ENCODE peak calls at places on chromosomes 5 and 9, in five cellular contexts. One of them, this sample, is unnamed. For H3K4me1, the result is how much of the 10 kb centered on the place peaks cover.

GRCh38 chr9:136014928-136015633 is 53.9 kb upstream of the UBAC1 start:
- DNase-seq in IMR-90: no peak
- DNase-seq in adrenal gland: no peak
- DNase-seq in A549: no peak
- DNase-seq in sigmoid colon: peak
- DNase-seq in this sample: no peak

GRCh38 chr9:81592890-81593271 is 96.5 kb downstream of the TLE1 start:
- DNase-seq in sigmoid colon: peak
- DNase-seq in adrenal gland: peak
- DNase-seq in A549: no peak
- DNase-seq in IMR-90: no peak
- DNase-seq in this sample: no peak

GRCh38 chr5:138981131-138981530 is 106.0 kb upstream of the LRRTM2 start:
- DNase-seq in IMR-90: peak
- DNase-seq in A549: no peak
- DNase-seq in sigmoid colon: no peak
- DNase-seq in adrenal gland: no peak
- DNase-seq in this sample: peak

GRCh38 chr5:1262381-1262780 is 32.5 kb downstream of the TERT start:
- DNase-seq in IMR-90: peak
- DNase-seq in adrenal gland: no peak
- DNase-seq in A549: no peak
- DNase-seq in sigmoid colon: no peak
- DNase-seq in this sample: no peak

GRCh38 chr5:33583332-33583731 is 142.6 kb downstream of the TARS1 start:
- DNase-seq in adrenal gland: no peak
- DNase-seq in sigmoid colon: no peak
- DNase-seq in A549: no peak
- DNase-seq in IMR-90: no peak
- DNase-seq in this sample: no peak

GRCh38 chr9:79395691-79396558 is 175.8 kb upstream of the TLE4 start:
- DNase-seq in adrenal gland: no peak
- DNase-seq in A549: no peak
- DNase-seq in sigmoid colon: no peak
- DNase-seq in IMR-90: no peak
- DNase-seq in this sample: no peak

GRCh38 chr9:122827759-122828090 is 663 bp downstream of the PDCL start:
- DNase-seq in A549: peak
- DNase-seq in IMR-90: peak
- DNase-seq in sigmoid colon: no peak
- DNase-seq in adrenal gland: no peak
- DNase-seq in this sample: peak

GRCh38 chr5:77170196-77170595 is 40.3 kb upstream of the PDE8B start:
- DNase-seq in A549: no peak
- DNase-seq in sigmoid colon: no peak
- DNase-seq in adrenal gland: no peak
- DNase-seq in IMR-90: no peak
- DNase-seq in this sample: no peak

GRCh38 chr5:116524966-116525365 is 49.7 kb downstream of the SEMA6A start:
- DNase-seq in adrenal gland: no peak
- DNase-seq in IMR-90: no peak
- DNase-seq in sigmoid colon: no peak
- DNase-seq in A549: no peak
- DNase-seq in this sample: no peak

GRCh38 chr9:128550770-128551651 is 1.4 kb upstream of the SPTAN1 start:
- DNase-seq in A549: no peak
- DNase-seq in adrenal gland: no peak
- DNase-seq in IMR-90: peak
- DNase-seq in sigmoid colon: peak
- DNase-seq in this sample: no peak

GRCh38 chr5:90475436-90475980 is 844 bp downstream of the POLR3G start:
- DNase-seq in IMR-90: no peak
- DNase-seq in sigmoid colon: no peak
- DNase-seq in A549: no peak
- DNase-seq in adrenal gland: no peak
- DNase-seq in this sample: no peak

GRCh38 chr5:83503662-83504061 is 32.1 kb downstream of the VCAN start:
- DNase-seq in adrenal gland: no peak
- DNase-seq in sigmoid colon: no peak
- DNase-seq in IMR-90: peak
- DNase-seq in A549: no peak
- DNase-seq in this sample: peak

GRCh38 chr9:110650991-110651411 is 17.6 kb upstream of the MUSK start:
- DNase-seq in sigmoid colon: no peak
- DNase-seq in IMR-90: peak
- DNase-seq in adrenal gland: no peak
- DNase-seq in A549: no peak
- DNase-seq in this sample: no peak

GRCh38 chr9:127149010-127149409 is 26.6 kb upstream of the ANGPTL2 start:
- DNase-seq in sigmoid colon: peak
- DNase-seq in A549: no peak
- DNase-seq in adrenal gland: peak
- DNase-seq in IMR-90: no peak
- DNase-seq in this sample: no peak

GRCh38 chr5:123496892-123497291 is 15.1 kb upstream of the CSNK1G3 start:
- DNase-seq in adrenal gland: no peak
- DNase-seq in sigmoid colon: no peak
- DNase-seq in A549: no peak
- DNase-seq in IMR-90: peak
- DNase-seq in this sample: no peak

GRCh38 chr5:133113331-133114061 is 61.7 kb downstream of the HSPA4 start:
- DNase-seq in IMR-90: peak
- DNase-seq in A549: no peak
- DNase-seq in adrenal gland: no peak
- DNase-seq in sigmoid colon: no peak
- DNase-seq in this sample: peak

GRCh38 chr5:1436036-1436435 is 9.2 kb downstream of the SLC6A3 start:
- DNase-seq in adrenal gland: no peak
- DNase-seq in sigmoid colon: no peak
- DNase-seq in A549: no peak
- DNase-seq in IMR-90: no peak
- DNase-seq in this sample: no peak

GRCh38 chr5:40606077-40606765 is 73.5 kb upstream of the PTGER4 start:
- DNase-seq in adrenal gland: no peak
- DNase-seq in IMR-90: no peak
- DNase-seq in A549: no peak
- DNase-seq in sigmoid colon: no peak
- DNase-seq in this sample: no peak

GRCh38 chr5:172765766-172766286 is 5.2 kb downstream of the DUSP1 start:
- DNase-seq in A549: no peak
- DNase-seq in sigmoid colon: peak
- DNase-seq in adrenal gland: peak
- DNase-seq in IMR-90: peak
- DNase-seq in this sample: peak

GRCh38 chr5:33148076-33148501 is 292.7 kb upstream of the TARS1 start:
- DNase-seq in IMR-90: peak
- DNase-seq in A549: peak
- DNase-seq in adrenal gland: peak
- DNase-seq in sigmoid colon: peak
- DNase-seq in this sample: no peak

GRCh38 chr5:113612060-113612496 is 98.6 kb downstream of the YTHDC2 start:
- DNase-seq in sigmoid colon: no peak
- DNase-seq in A549: peak
- DNase-seq in adrenal gland: no peak
- DNase-seq in IMR-90: peak
- DNase-seq in this sample: peak

GRCh38 chr5:2044041-2044440 is 161.3 kb upstream of the IRX4 start:
- DNase-seq in sigmoid colon: no peak
- DNase-seq in A549: no peak
- DNase-seq in IMR-90: no peak
- DNase-seq in adrenal gland: no peak
- DNase-seq in this sample: no peak

GRCh38 chr9:88420227-88420626 is 32.0 kb downstream of the SPIN1 start:
- DNase-seq in IMR-90: no peak
- DNase-seq in A549: no peak
- DNase-seq in adrenal gland: no peak
- DNase-seq in sigmoid colon: no peak
- DNase-seq in this sample: no peak

GRCh38 chr5:41408676-41409443 is 101.5 kb downstream of the PLCXD3 start:
- DNase-seq in adrenal gland: no peak
- DNase-seq in IMR-90: peak
- DNase-seq in A549: no peak
- DNase-seq in sigmoid colon: no peak
- DNase-seq in this sample: peak

GRCh38 chr9:5442400-5443011 is 4.8 kb upstream of the PLGRKT start:
- DNase-seq in A549: peak
- DNase-seq in adrenal gland: peak
- DNase-seq in IMR-90: peak
- DNase-seq in sigmoid colon: no peak
- DNase-seq in this sample: peak

DNA sequence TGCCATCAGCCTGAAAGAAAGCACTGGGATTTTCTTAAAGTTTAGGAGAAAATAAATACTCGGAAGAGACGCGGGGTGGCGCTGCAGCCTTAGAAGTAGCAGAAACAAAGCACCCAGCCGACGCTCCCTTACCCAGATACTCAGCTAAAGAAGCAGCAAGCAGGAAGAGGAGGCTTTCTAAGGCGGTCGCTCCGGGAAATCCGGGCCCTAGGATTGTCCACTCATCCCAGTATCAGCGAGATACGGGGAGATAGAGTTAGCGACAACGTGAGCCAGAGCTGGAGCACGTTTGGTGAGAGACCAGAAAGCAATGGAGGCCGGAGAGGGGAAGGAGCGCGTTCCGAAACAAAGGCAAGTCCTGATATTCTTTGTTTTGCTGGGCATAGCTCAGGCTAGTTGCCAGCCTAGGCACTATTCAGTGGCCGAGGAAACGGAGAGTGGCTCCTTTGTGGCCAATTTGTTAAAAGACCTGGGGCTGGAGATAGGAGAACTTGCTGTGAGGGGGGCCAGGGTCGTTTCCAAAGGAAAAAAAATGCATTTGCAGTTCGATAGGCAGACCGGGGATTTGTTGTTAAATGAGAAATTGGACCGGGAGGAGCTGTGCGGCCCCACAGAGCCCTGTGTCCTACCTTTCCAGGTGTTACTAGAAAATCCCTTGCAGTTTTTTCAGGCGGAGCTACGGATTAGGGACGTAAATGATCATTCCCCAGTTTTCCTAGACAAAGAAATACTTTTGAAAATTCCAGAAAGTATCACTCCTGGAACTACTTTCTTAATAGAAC is at the start of gene PCDHB2:
- DNase-seq in sigmoid colon: no peak
- DNase-seq in IMR-90: peak
- DNase-seq in A549: peak
- DNase-seq in adrenal gland: no peak
- DNase-seq in this sample: peak
- H3K27ac ChIP-seq in sigmoid colon: peak
- H3K27ac ChIP-seq in IMR-90: peak
- H3K27ac ChIP-seq in A549: peak
- H3K27ac ChIP-seq in adrenal gland: no peak
- H3K27ac ChIP-seq in this sample: peak

GRCh38 chr9:112094948-112095779 is 79.9 kb downstream of the SUSD1 start:
- DNase-seq in IMR-90: no peak
- DNase-seq in sigmoid colon: no peak
- DNase-seq in A549: no peak
- DNase-seq in adrenal gland: no peak
- DNase-seq in this sample: no peak
- H3K4me3 ChIP-seq in IMR-90: no peak
- H3K4me3 ChIP-seq in sigmoid colon: no peak
- H3K4me3 ChIP-seq in A549: no peak
- H3K4me3 ChIP-seq in adrenal gland: no peak
- H3K4me3 ChIP-seq in this sample: no peak

GRCh38 chr5:149544199-149544472 is 7.1 kb downstream of the CSNK1A1 start:
- DNase-seq in IMR-90: no peak
- DNase-seq in A549: no peak
- DNase-seq in sigmoid colon: no peak
- DNase-seq in adrenal gland: no peak
- DNase-seq in this sample: no peak

GRCh38 chr5:149541893-149542292 is 9.3 kb downstream of the CSNK1A1 start:
- DNase-seq in IMR-90: no peak
- DNase-seq in adrenal gland: no peak
- DNase-seq in sigmoid colon: no peak
- DNase-seq in A549: no peak
- DNase-seq in this sample: no peak

GRCh38 chr5:149543361-149544198 is 7.7 kb downstream of the CSNK1A1 start:
- DNase-seq in adrenal gland: no peak
- DNase-seq in sigmoid colon: no peak
- DNase-seq in IMR-90: no peak
- DNase-seq in A549: no peak
- DNase-seq in this sample: peak

GRCh38 chr5:149546974-149547373 is 4.3 kb downstream of the CSNK1A1 start:
- DNase-seq in IMR-90: no peak
- DNase-seq in A549: no peak
- DNase-seq in sigmoid colon: no peak
- DNase-seq in adrenal gland: no peak
- DNase-seq in this sample: no peak

DNA sequence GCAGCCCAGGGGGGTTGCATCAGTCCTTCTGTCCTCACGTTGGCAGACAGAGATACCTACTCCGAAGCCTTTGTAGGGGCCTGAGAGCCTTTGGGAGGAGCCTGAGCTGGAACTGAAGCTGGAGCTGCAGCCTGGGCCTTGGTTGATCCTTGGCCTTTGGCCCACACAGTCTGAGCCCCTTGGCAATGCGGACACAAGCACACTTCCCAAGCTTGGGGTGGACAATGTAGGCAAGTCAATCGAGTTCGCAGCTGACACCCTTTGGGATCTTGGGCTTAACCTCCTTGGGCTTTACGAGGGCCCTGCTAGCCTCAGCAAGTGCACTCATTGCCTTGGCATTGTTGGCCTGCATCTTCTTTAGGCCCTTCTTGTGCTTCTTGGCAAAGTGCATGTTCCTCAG is 5.9 kb downstream of the CSNK1A1 start:
- DNase-seq in IMR-90: no peak
- DNase-seq in A549: no peak
- DNase-seq in sigmoid colon: no peak
- DNase-seq in adrenal gland: no peak
- DNase-seq in this sample: no peak
- H3K4me1 ChIP-seq in IMR-90: under half
- H3K4me1 ChIP-seq in A549: under half
- H3K4me1 ChIP-seq in sigmoid colon: half or more
- H3K4me1 ChIP-seq in adrenal gland: half or more
- H3K4me1 ChIP-seq in this sample: under half

DNA sequence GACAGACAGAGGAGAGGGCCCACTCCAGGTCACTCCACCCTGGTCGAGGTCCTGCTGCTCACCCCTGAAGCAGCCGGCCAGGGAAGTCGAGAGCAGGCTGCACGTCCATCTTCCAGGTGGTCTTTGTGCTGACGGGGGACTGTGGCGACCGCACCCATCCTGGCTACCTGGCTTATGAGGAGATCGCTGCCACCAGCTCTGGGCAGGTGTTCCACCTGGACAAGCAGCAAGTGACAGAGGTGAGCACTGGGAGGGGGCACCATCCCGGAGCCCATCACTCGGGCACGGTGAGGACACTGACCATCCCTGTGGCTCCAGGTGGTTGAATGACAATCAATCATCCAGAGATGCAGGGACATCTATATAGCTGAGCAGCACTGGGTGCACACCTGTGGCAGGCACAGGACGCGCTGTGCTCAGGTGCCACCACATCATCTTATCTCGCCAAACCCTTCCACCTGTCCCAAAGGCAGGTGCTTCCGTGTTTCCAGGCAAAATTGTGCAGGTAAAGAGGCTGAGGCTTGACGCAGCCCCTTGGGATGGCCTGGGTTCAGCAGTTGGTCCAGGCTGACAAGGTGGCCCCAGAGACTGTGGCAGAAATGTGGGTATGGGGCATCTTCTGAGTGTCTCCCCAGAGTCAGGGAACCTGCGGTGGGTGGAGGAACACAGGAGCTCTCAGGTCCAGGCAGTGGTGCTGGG is 20.7 kb downstream of the HMCN2 start:
- DNase-seq in adrenal gland: no peak
- DNase-seq in sigmoid colon: no peak
- DNase-seq in A549: no peak
- DNase-seq in IMR-90: no peak
- DNase-seq in this sample: no peak
- H3K27ac ChIP-seq in adrenal gland: no peak
- H3K27ac ChIP-seq in sigmoid colon: peak
- H3K27ac ChIP-seq in A549: no peak
- H3K27ac ChIP-seq in IMR-90: no peak
- H3K27ac ChIP-seq in this sample: no peak